ENCODE peak calls at places on chromosomes 3 and 15, in six cellular contexts. S, U, H, C, F and B are unnamed samples.
A peak's percentile ranks its signal among the peaks of the same experiment; 100 is the strongest.

GRCh38 chr3:38816026-38816425 is at the start of gene SCN10A:
- DNase-seq in S (no peak), H (no peak), C (no peak), F (no peak), U (no peak), B (no peak)

GRCh38 chr3:195213639-195214315 is 57.2 kb downstream of the XXYLT1 start:
- DNase-seq in S (no peak), H (no peak), U (no peak), C (no peak), F (no peak), B (no peak)

GRCh38 chr3:128382221-128382807 is 84.4 kb downstream of the DNAJB8 start:
- DNase-seq in F (no peak), C (no peak), H (peak; percentile 44), U (no peak), S (peak; percentile 36), B (peak; percentile 82)

GRCh38 chr3:126259411-126260391 is 79.3 kb upstream of the ALDH1L1 start:
- DNase-seq in C (peak; percentile 59), U (no peak), H (peak; percentile 74), F (no peak), S (peak; percentile 76), B (peak; percentile 68)

GRCh38 chr3:59678042-59678707 is 628.4 kb upstream of the CFAP20DC start:
- DNase-seq in U (no peak), F (no peak), S (no peak), H (no peak), C (no peak), B (no peak)

GRCh38 chr3:29363110-29363509 is 82.2 kb downstream of the RBMS3 start:
- DNase-seq in H (no peak), F (no peak), S (no peak), C (no peak), U (no peak), B (no peak)

GRCh38 chr3:105860649-105861048 is 8.2 kb downstream of the CBLB start:
- DNase-seq in U (no peak), S (no peak), F (no peak), H (no peak), C (no peak), B (no peak)

GRCh38 chr3:135447478-135447877 is 518.0 kb upstream of the PPP2R3A start:
- DNase-seq in H (no peak), F (no peak), C (no peak), S (no peak), U (peak; percentile 53), B (no peak)

GRCh38 chr15:78070049-78070698 is 7.3 kb downstream of the TBC1D2B start:
- DNase-seq in F (no peak), H (no peak), S (no peak), C (no peak), U (peak; percentile 67), B (no peak)